ENCODE peak calls at places on chromosomes 12 and 14, in ten cellular contexts. One of them, this sample, is unnamed.

GRCh38 chr14:89628521-89628920 is 211.5 kb upstream of the FOXN3 start:
- DNase-seq in progenitor cell of endocrine pancreas: no peak
- DNase-seq in stomach: no peak
- DNase-seq in BE2C: no peak
- DNase-seq in brain microvascular endothelial cell: no peak
- DNase-seq in CD8-positive, alpha-beta T cell: no peak
- DNase-seq in colonic mucosa: no peak
- DNase-seq in HL-60: no peak
- DNase-seq in transverse colon: no peak
- DNase-seq in choroid plexus epithelial cell: no peak
- DNase-seq in this sample: no peak

GRCh38 chr12:53502331-53502730 is 1.2 kb downstream of the TARBP2 start:
- DNase-seq in HL-60: no peak
- DNase-seq in colonic mucosa: no peak
- DNase-seq in stomach: no peak
- DNase-seq in choroid plexus epithelial cell: no peak
- DNase-seq in progenitor cell of endocrine pancreas: no peak
- DNase-seq in CD8-positive, alpha-beta T cell: no peak
- DNase-seq in BE2C: peak
- DNase-seq in transverse colon: no peak
- DNase-seq in brain microvascular endothelial cell: no peak
- DNase-seq in this sample: no peak

GRCh38 chr14:65213316-65213715 is 111.0 kb upstream of the MAX start:
- DNase-seq in transverse colon: no peak
- DNase-seq in BE2C: no peak
- DNase-seq in brain microvascular endothelial cell: no peak
- DNase-seq in colonic mucosa: no peak
- DNase-seq in HL-60: no peak
- DNase-seq in choroid plexus epithelial cell: peak
- DNase-seq in CD8-positive, alpha-beta T cell: no peak
- DNase-seq in progenitor cell of endocrine pancreas: no peak
- DNase-seq in stomach: no peak
- DNase-seq in this sample: peak

GRCh38 chr12:13582421-13582820 is 385.9 kb downstream of the EMP1 start:
- DNase-seq in transverse colon: no peak
- DNase-seq in progenitor cell of endocrine pancreas: no peak
- DNase-seq in HL-60: no peak
- DNase-seq in choroid plexus epithelial cell: no peak
- DNase-seq in brain microvascular endothelial cell: no peak
- DNase-seq in colonic mucosa: no peak
- DNase-seq in stomach: no peak
- DNase-seq in BE2C: no peak
- DNase-seq in CD8-positive, alpha-beta T cell: no peak
- DNase-seq in this sample: no peak

GRCh38 chr12:54185919-54186318 is 2.9 kb downstream of the SMUG1 start:
- DNase-seq in progenitor cell of endocrine pancreas: no peak
- DNase-seq in BE2C: no peak
- DNase-seq in HL-60: no peak
- DNase-seq in stomach: no peak
- DNase-seq in colonic mucosa: no peak
- DNase-seq in brain microvascular endothelial cell: no peak
- DNase-seq in choroid plexus epithelial cell: no peak
- DNase-seq in transverse colon: no peak
- DNase-seq in CD8-positive, alpha-beta T cell: no peak
- DNase-seq in this sample: no peak

GRCh38 chr12:27623645-27624044 is 72.6 kb upstream of the REP15 start:
- DNase-seq in HL-60: no peak
- DNase-seq in CD8-positive, alpha-beta T cell: no peak
- DNase-seq in choroid plexus epithelial cell: peak
- DNase-seq in colonic mucosa: no peak
- DNase-seq in transverse colon: no peak
- DNase-seq in brain microvascular endothelial cell: peak
- DNase-seq in progenitor cell of endocrine pancreas: no peak
- DNase-seq in stomach: no peak
- DNase-seq in BE2C: no peak
- DNase-seq in this sample: no peak

GRCh38 chr12:124463341-124463861 is 104.0 kb downstream of the NCOR2 start:
- DNase-seq in brain microvascular endothelial cell: no peak
- DNase-seq in choroid plexus epithelial cell: no peak
- DNase-seq in colonic mucosa: no peak
- DNase-seq in progenitor cell of endocrine pancreas: no peak
- DNase-seq in HL-60: no peak
- DNase-seq in transverse colon: no peak
- DNase-seq in CD8-positive, alpha-beta T cell: no peak
- DNase-seq in stomach: no peak
- DNase-seq in BE2C: peak
- DNase-seq in this sample: no peak

GRCh38 chr12:51591020-51591901 is at the start of gene SCN8A:
- DNase-seq in progenitor cell of endocrine pancreas: peak
- DNase-seq in BE2C: peak
- DNase-seq in transverse colon: peak
- DNase-seq in brain microvascular endothelial cell: no peak
- DNase-seq in HL-60: peak
- DNase-seq in CD8-positive, alpha-beta T cell: peak
- DNase-seq in colonic mucosa: peak
- DNase-seq in choroid plexus epithelial cell: no peak
- DNase-seq in stomach: peak
- DNase-seq in this sample: peak

GRCh38 chr12:56457817-56458216 is 3.4 kb upstream of the MIP start:
- DNase-seq in brain microvascular endothelial cell: no peak
- DNase-seq in stomach: peak
- DNase-seq in HL-60: no peak
- DNase-seq in BE2C: no peak
- DNase-seq in CD8-positive, alpha-beta T cell: no peak
- DNase-seq in colonic mucosa: no peak
- DNase-seq in choroid plexus epithelial cell: no peak
- DNase-seq in progenitor cell of endocrine pancreas: no peak
- DNase-seq in transverse colon: no peak
- DNase-seq in this sample: no peak

GRCh38 chr12:17020765-17021164 is 414.8 kb upstream of the LMO3 start:
- DNase-seq in CD8-positive, alpha-beta T cell: no peak
- DNase-seq in progenitor cell of endocrine pancreas: no peak
- DNase-seq in transverse colon: no peak
- DNase-seq in colonic mucosa: no peak
- DNase-seq in stomach: no peak
- DNase-seq in brain microvascular endothelial cell: no peak
- DNase-seq in choroid plexus epithelial cell: no peak
- DNase-seq in HL-60: no peak
- DNase-seq in BE2C: no peak
- DNase-seq in this sample: no peak

GRCh38 chr12:55499231-55499630 is 7.1 kb downstream of the OR6C68 start:
- DNase-seq in stomach: no peak
- DNase-seq in progenitor cell of endocrine pancreas: no peak
- DNase-seq in transverse colon: no peak
- DNase-seq in BE2C: no peak
- DNase-seq in brain microvascular endothelial cell: no peak
- DNase-seq in choroid plexus epithelial cell: no peak
- DNase-seq in colonic mucosa: no peak
- DNase-seq in HL-60: no peak
- DNase-seq in CD8-positive, alpha-beta T cell: no peak
- DNase-seq in this sample: no peak

DNA sequence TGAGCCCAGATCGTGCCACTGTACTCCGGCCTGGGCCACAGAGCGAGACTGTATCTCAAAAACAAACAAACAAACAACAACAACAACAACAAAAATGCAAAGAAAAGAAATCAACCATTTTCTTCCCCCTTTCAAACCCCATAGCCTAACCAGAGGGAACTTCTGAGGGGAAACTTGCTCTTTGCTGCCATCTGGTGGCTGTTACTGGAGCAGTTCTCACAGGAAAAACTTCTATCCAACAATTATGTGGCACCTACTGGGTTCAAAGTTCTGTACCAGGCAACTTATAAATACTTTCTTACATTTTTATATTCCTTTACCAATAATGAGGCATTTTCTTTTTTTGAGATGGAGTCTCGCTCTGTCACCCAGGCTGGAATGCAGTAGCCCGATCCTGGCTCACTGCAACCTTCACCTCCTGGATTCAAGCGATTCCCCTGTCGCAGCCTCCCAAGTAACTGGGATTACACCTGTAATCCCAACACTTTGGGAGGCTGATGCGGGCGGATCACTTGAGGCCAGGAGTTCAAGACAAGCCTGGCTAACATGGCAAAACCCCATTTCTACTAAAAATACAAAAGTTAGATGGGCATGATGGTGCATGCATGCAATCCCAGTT is 50.9 kb upstream of the BICDL1 start:
- DNase-seq in progenitor cell of endocrine pancreas: peak
- DNase-seq in CD8-positive, alpha-beta T cell: peak
- DNase-seq in brain microvascular endothelial cell: peak
- DNase-seq in HL-60: peak
- DNase-seq in transverse colon: peak
- DNase-seq in colonic mucosa: peak
- DNase-seq in BE2C: peak
- DNase-seq in choroid plexus epithelial cell: peak
- DNase-seq in stomach: peak
- DNase-seq in this sample: peak
- TF ChIP-seq CTCF in progenitor cell of endocrine pancreas: peak
- TF ChIP-seq CTCF in CD8-positive, alpha-beta T cell: peak
- TF ChIP-seq CTCF in brain microvascular endothelial cell: peak
- TF ChIP-seq CTCF in HL-60: peak
- TF ChIP-seq CTCF in transverse colon: peak
- TF ChIP-seq CTCF in colonic mucosa: peak
- TF ChIP-seq CTCF in BE2C: peak
- TF ChIP-seq CTCF in choroid plexus epithelial cell: peak
- TF ChIP-seq CTCF in stomach: peak
- TF ChIP-seq CTCF in this sample: peak

GRCh38 chr14:79009286-79009685 is 839.1 kb downstream of the NRXN3 start:
- DNase-seq in HL-60: no peak
- DNase-seq in colonic mucosa: no peak
- DNase-seq in progenitor cell of endocrine pancreas: no peak
- DNase-seq in BE2C: no peak
- DNase-seq in transverse colon: no peak
- DNase-seq in stomach: no peak
- DNase-seq in brain microvascular endothelial cell: no peak
- DNase-seq in choroid plexus epithelial cell: no peak
- DNase-seq in CD8-positive, alpha-beta T cell: no peak
- DNase-seq in this sample: no peak

GRCh38 chr14:79016828-79017505 is 846.8 kb downstream of the NRXN3 start:
- DNase-seq in choroid plexus epithelial cell: peak
- DNase-seq in CD8-positive, alpha-beta T cell: no peak
- DNase-seq in BE2C: no peak
- DNase-seq in brain microvascular endothelial cell: peak
- DNase-seq in stomach: no peak
- DNase-seq in HL-60: no peak
- DNase-seq in transverse colon: no peak
- DNase-seq in progenitor cell of endocrine pancreas: no peak
- DNase-seq in colonic mucosa: no peak
- DNase-seq in this sample: peak

GRCh38 chr14:79011920-79012204 is 841.7 kb downstream of the NRXN3 start:
- DNase-seq in stomach: no peak
- DNase-seq in transverse colon: no peak
- DNase-seq in choroid plexus epithelial cell: peak
- DNase-seq in HL-60: no peak
- DNase-seq in CD8-positive, alpha-beta T cell: no peak
- DNase-seq in BE2C: no peak
- DNase-seq in progenitor cell of endocrine pancreas: no peak
- DNase-seq in colonic mucosa: no peak
- DNase-seq in brain microvascular endothelial cell: no peak
- DNase-seq in this sample: peak

GRCh38 chr14:79011091-79011919 is 841.1 kb downstream of the NRXN3 start:
- DNase-seq in choroid plexus epithelial cell: peak
- DNase-seq in BE2C: peak
- DNase-seq in brain microvascular endothelial cell: peak
- DNase-seq in stomach: no peak
- DNase-seq in CD8-positive, alpha-beta T cell: no peak
- DNase-seq in HL-60: no peak
- DNase-seq in colonic mucosa: peak
- DNase-seq in progenitor cell of endocrine pancreas: no peak
- DNase-seq in transverse colon: no peak
- DNase-seq in this sample: peak
- TF ChIP-seq CTCF in choroid plexus epithelial cell: peak
- TF ChIP-seq CTCF in BE2C: peak
- TF ChIP-seq CTCF in brain microvascular endothelial cell: peak
- TF ChIP-seq CTCF in stomach: no peak
- TF ChIP-seq CTCF in CD8-positive, alpha-beta T cell: no peak
- TF ChIP-seq CTCF in HL-60: no peak
- TF ChIP-seq CTCF in colonic mucosa: peak
- TF ChIP-seq CTCF in progenitor cell of endocrine pancreas: peak
- TF ChIP-seq CTCF in transverse colon: peak
- TF ChIP-seq CTCF in this sample: peak

DNA sequence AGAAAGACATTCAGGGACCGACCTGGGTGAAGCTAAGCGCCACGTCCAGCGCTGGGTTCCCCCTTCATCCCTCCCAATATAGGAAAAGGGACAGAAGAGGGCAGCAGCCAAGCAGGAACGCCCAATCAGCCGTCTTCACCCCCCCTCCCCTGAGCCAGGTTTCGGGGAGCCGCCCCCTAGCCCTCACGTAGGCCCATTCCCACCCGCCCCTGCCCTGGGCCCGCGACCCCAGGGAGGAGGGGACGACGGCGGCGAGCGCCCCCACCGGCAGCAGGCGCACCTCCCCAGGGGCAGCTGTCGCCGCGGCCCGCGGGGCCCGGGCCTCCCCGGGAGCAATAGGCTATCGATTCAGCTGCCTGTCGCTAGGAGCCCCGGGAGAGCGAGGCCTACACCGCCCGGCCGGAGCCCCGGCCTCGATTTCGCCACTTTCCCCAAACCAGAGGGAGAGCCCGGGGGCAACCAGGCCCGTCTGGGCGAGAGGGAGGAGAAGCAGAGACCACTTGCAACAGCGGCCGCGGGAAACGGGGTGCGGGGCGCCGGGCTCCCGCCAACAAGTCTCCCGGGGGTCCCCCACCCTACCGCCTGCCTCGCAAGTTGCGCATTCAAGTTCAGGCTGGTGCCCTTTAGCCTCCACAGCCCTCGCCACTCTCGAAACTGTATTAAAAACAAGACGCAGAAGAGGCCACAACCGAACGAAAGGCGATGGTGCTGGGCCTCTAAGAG is 1.3 kb downstream of the DCAF5 start:
- DNase-seq in BE2C: peak
- DNase-seq in CD8-positive, alpha-beta T cell: peak
- DNase-seq in choroid plexus epithelial cell: peak
- DNase-seq in HL-60: peak
- DNase-seq in progenitor cell of endocrine pancreas: peak
- DNase-seq in brain microvascular endothelial cell: no peak
- DNase-seq in transverse colon: peak
- DNase-seq in colonic mucosa: peak
- DNase-seq in stomach: peak
- DNase-seq in this sample: peak
- TF ChIP-seq CTCF in BE2C: peak
- TF ChIP-seq CTCF in CD8-positive, alpha-beta T cell: peak
- TF ChIP-seq CTCF in choroid plexus epithelial cell: peak
- TF ChIP-seq CTCF in HL-60: no peak
- TF ChIP-seq CTCF in progenitor cell of endocrine pancreas: peak
- TF ChIP-seq CTCF in brain microvascular endothelial cell: peak
- TF ChIP-seq CTCF in transverse colon: peak
- TF ChIP-seq CTCF in colonic mucosa: peak
- TF ChIP-seq CTCF in stomach: peak
- TF ChIP-seq CTCF in this sample: peak

DNA sequence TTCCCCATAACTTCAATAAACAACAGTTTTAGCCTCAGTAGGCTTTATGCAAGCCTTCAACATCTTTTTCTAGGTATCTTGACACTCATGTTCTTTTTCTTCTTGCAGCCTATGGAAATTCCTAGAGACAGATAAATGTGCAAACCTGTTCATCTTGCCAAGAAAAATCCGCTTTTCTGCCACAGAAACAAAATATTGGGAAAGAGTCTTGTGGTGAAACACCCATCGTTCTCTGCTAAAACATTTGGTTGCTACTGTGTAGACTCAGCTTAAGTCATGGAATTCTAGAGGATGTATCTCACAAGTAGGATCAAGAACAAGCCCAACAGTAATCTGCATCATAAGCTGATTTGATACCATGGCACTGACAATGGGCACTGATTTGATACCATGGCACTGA is 295.9 kb downstream of the ZFP36L1 start:
- DNase-seq in stomach: no peak
- DNase-seq in colonic mucosa: no peak
- DNase-seq in progenitor cell of endocrine pancreas: no peak
- DNase-seq in choroid plexus epithelial cell: peak
- DNase-seq in brain microvascular endothelial cell: no peak
- DNase-seq in transverse colon: no peak
- DNase-seq in BE2C: no peak
- DNase-seq in CD8-positive, alpha-beta T cell: no peak
- DNase-seq in HL-60: no peak
- DNase-seq in this sample: no peak
- TF ChIP-seq CTCF in stomach: no peak
- TF ChIP-seq CTCF in colonic mucosa: no peak
- TF ChIP-seq CTCF in progenitor cell of endocrine pancreas: no peak
- TF ChIP-seq CTCF in choroid plexus epithelial cell: no peak
- TF ChIP-seq CTCF in brain microvascular endothelial cell: no peak
- TF ChIP-seq CTCF in transverse colon: no peak
- TF ChIP-seq CTCF in BE2C: no peak
- TF ChIP-seq CTCF in CD8-positive, alpha-beta T cell: no peak
- TF ChIP-seq CTCF in HL-60: no peak
- TF ChIP-seq CTCF in this sample: no peak

This sample was measured in HFFc6.